ENCODE peak calls at places on chromosomes 4 and X, in six cellular contexts. U is Panc1, N is tibial artery, Z is OCI-LY7, F is fibroblast of mammary gland, I is epithelial cell of proximal tubule. O is an unnamed sample.

GRCh38 chrX:20452487-20452886 is 185.8 kb upstream of the RPS6KA3 start:
- DNase-seq in I (no peak), Z (no peak), F (no peak), N (no peak), U (no peak), O (no peak)

GRCh38 chrX:55356609-55357008 is 91.9 kb upstream of the PAGE3 start:
- DNase-seq in F (no peak), Z (no peak), I (no peak), N (no peak), U (no peak), O (no peak)

GRCh38 chr4:15665738-15666365 is 10.7 kb upstream of the FBXL5 start:
- DNase-seq in F (no peak), U (no peak), Z (no peak), N (no peak), I (no peak), O (no peak)

GRCh38 chrX:109707322-109707721 is 25.7 kb downstream of the ACSL4 start:
- DNase-seq in Z (no peak), U (no peak), I (no peak), F (no peak), N (no peak), O (no peak)

GRCh38 chr4:74054483-74055032 is 16.1 kb upstream of the CXCL3 start:
- DNase-seq in F (no peak), U (no peak), N (no peak), I (peak), Z (no peak), O (no peak)

GRCh38 chr4:87839309-87839946 is 6.7 kb downstream of the MEPE start:
- DNase-seq in U (no peak), N (peak), Z (peak), I (no peak), F (peak), O (no peak)

GRCh38 chr4:42568610-42569207 is 88.2 kb downstream of the ATP8A1 start:
- DNase-seq in I (peak), U (peak), Z (peak), N (peak), F (peak), O (peak)

GRCh38 chr4:65719635-65720034 is 49.3 kb upstream of the EPHA5 start:
- DNase-seq in F (no peak), U (no peak), N (no peak), I (no peak), Z (no peak), O (no peak)

GRCh38 chr4:77449996-77450395 is 155.6 kb upstream of the CXCL13 start:
- DNase-seq in U (no peak), F (no peak), Z (no peak), I (no peak), N (no peak), O (no peak)

GRCh38 chr4:169094656-169095231 is 84.7 kb upstream of the CBR4 start:
- DNase-seq in U (no peak), N (no peak), Z (no peak), F (no peak), I (no peak), O (no peak)

GRCh38 chr4:48780867-48781219 is 764 bp upstream of the FRYL start:
- DNase-seq in N (peak), U (no peak), F (peak), Z (peak), I (no peak), O (peak)

GRCh38 chr4:52658671-52659015 is 458 bp downstream of the USP46 start:
- DNase-seq in Z (peak), U (no peak), N (no peak), F (no peak), I (no peak), O (no peak)

GRCh38 chrX:141947350-141947749 is 43.7 kb downstream of the MAGEC1 start:
- DNase-seq in Z (no peak), F (no peak), U (no peak), I (no peak), N (no peak), O (no peak)

GRCh38 chr4:94877973-94878372 is 120.2 kb downstream of the BMPR1B start:
- DNase-seq in N (no peak), F (peak), U (no peak), Z (no peak), I (no peak), O (no peak)

GRCh38 chr4:140300271-140300970 is 73.0 kb upstream of the SCOC start:
- DNase-seq in Z (no peak), F (peak), U (no peak), N (no peak), I (peak), O (no peak)

GRCh38 chr4:188030401-188030800 is 34.8 kb downstream of the ZFP42 start:
- DNase-seq in I (no peak), Z (no peak), F (no peak), U (no peak), N (no peak), O (no peak)

GRCh38 chr4:183580370-183580769 is 75.5 kb downstream of the ING2 start:
- DNase-seq in F (no peak), N (no peak), Z (no peak), I (no peak), U (no peak), O (no peak)

GRCh38 chr4:113445286-113445685 is 316.3 kb downstream of the CAMK2D start:
- DNase-seq in F (peak), I (peak), N (peak), U (no peak), Z (no peak), O (no peak)

GRCh38 chrX:33339219-33339618 is 127.9 kb upstream of the DMD start:
- DNase-seq in U (no peak), I (no peak), Z (no peak), N (no peak), F (peak), O (no peak)

GRCh38 chr4:7361256-7361655 is 73.5 kb downstream of the PSAPL1 start:
- DNase-seq in U (no peak), N (no peak), Z (no peak), F (no peak), I (no peak), O (no peak)

GRCh38 chr4:112222219-112222955 is 9.2 kb upstream of the AP1AR start:
- DNase-seq in Z (no peak), U (no peak), I (no peak), F (no peak), N (no peak), O (no peak)

GRCh38 chrX:131677655-131678628 is 134.1 kb downstream of the OR13H1 start:
- DNase-seq in U (peak), Z (peak), N (no peak), I (no peak), F (peak), O (peak)

GRCh38 chr4:163493643-163494359 is 689 bp upstream of the TMA16 start:
- DNase-seq in I (no peak), Z (peak), U (no peak), N (peak), F (no peak), O (no peak)

GRCh38 chrX:15854080-15854655 is 445 bp downstream of the AP1S2 start:
- DNase-seq in Z (peak), I (no peak), U (no peak), N (peak), F (peak), O (peak)

GRCh38 chr4:138927065-138927464 is 88.5 kb upstream of the NOCT start:
- DNase-seq in I (no peak), Z (no peak), F (peak), U (no peak), N (no peak), O (no peak)

GRCh38 chrX:114976321-114976720 is 41.1 kb downstream of the IL13RA2 start:
- DNase-seq in Z (no peak), I (peak), N (no peak), U (no peak), F (peak), O (no peak)

GRCh38 chr4:15779789-15780188 is 1.7 kb downstream of the CD38 start:
- DNase-seq in U (no peak), I (no peak), N (no peak), Z (no peak), F (no peak), O (no peak)

GRCh38 chrX:101415180-101416130 is 7.4 kb downstream of the HNRNPH2 start:
- DNase-seq in N (no peak), F (peak), I (no peak), U (peak), Z (peak), O (peak)
- TF ChIP-seq CTCF in N (peak), F (peak), I (peak), U (peak), Z (peak), O (peak)

DNA sequence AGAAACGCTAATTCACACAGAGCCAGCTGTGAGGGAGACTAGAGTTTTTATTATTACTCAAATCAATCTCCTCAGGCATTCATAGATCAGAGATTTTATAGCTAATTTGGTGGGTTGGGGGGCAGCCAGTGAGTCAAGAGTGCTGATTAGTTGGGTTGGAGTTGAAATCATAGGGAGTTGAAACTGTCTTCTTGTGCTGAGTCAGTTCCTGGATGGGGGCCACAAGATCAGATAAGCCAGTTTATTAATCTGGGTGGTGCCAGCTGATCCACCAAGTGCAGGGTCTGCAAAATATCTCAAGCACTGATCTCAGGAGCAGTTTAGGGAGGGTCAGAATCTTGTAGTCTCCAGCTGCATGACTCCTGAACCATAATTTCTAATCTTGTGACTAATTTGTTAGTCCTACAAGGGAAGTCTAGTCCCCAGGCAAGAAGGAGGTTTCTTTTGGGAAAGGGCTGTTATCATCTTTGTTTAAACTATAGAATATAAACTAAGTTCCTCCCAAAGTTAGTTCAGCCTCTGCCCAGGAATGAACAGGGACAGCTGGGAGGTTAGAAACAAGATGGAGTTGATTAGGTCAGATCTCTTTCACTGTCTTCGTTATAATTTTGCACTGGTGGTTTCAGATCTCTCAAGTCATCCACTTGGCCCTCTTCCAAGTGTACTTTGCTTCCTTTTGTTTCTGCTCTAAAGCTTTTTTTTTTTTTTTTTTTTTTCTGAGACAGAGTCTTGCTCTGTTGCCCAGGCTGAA is 5.4 kb upstream of the NAA11 start:
- DNase-seq in F (peak), U (no peak), N (no peak), I (peak), Z (no peak), O (no peak)
- TF ChIP-seq CTCF in F (no peak), U (no peak), N (no peak), I (no peak), Z (no peak), O (no peak)

GRCh38 chr4:23934915-23935314 is 45.1 kb upstream of the PPARGC1A start:
- DNase-seq in U (no peak), Z (no peak), N (peak), F (peak), I (peak), O (no peak)

GRCh38 chr4:23934223-23934622 is 44.4 kb upstream of the PPARGC1A start:
- DNase-seq in N (no peak), U (no peak), I (no peak), F (no peak), Z (no peak), O (no peak)

GRCh38 chr4:23931489-23931830 is 41.6 kb upstream of the PPARGC1A start:
- DNase-seq in U (no peak), N (no peak), F (no peak), Z (no peak), I (no peak), O (no peak)

GRCh38 chr4:23932186-23932585 is 42.3 kb upstream of the PPARGC1A start:
- DNase-seq in I (no peak), F (no peak), Z (no peak), U (no peak), N (no peak), O (no peak)

DNA sequence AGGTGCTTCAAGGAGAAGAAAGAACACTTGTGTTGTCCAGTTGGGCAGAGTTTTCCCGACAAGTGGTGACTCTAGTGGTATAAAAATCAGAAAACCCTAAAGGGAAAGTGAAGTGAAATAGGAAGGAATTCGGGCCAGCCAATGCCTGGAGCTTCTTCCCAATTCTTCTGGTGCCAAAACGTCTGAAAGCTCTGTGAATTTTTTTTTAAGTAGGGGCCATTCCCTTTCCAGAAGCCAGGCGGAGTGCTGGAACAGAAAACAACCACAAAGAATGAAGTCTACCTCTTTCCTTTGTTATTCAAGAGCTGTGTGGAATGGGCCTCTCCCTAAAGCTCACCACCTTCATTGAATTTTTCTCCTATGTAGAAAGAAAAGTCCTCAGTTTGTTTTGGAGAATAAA is 43.1 kb upstream of the PPARGC1A start:
- DNase-seq in I (no peak), F (peak), N (no peak), Z (no peak), U (no peak), O (no peak)
- TF ChIP-seq CTCF in I (peak), F (peak), N (peak), Z (no peak), U (no peak), O (no peak)

GRCh38 chrX:26664919-26665318 is 448.9 kb downstream of the MAGEB5 start:
- DNase-seq in N (no peak), F (no peak), Z (no peak), U (no peak), I (no peak), O (no peak)
- TF ChIP-seq CTCF in N (no peak), F (no peak), Z (no peak), U (no peak), I (no peak), O (peak)

GRCh38 chrX:119292445-119292844 is 56.4 kb downstream of the PGRMC1 start:
- DNase-seq in U (no peak), Z (no peak), F (peak), N (no peak), I (no peak), O (no peak)
- TF ChIP-seq CTCF in U (peak), Z (peak), F (peak), N (no peak), I (peak), O (no peak)